ENCODE peak calls at places on chromosomes 16 and 17, in ten cellular contexts. One of them, this sample, is unnamed.

GRCh38 chr17:8226536-8227237 is 16.3 kb upstream of the AURKB start:
- DNase-seq in neural crest cell: peak
- DNase-seq in HS-27A: peak
- DNase-seq in activated CD4-positive, CD25-positive, alpha-beta regulatory T cell: no peak
- DNase-seq in K562: peak
- DNase-seq in lower leg skin: peak
- DNase-seq in ascending aorta: peak
- DNase-seq in effector memory CD8-positive, alpha-beta T cell: no peak
- DNase-seq in activated naive CD8-positive, alpha-beta T cell treated with anti-CD3 and anti-CD28 coated beads, Interleukin-2, amount 10 ng/mL, durations not matched to agents 7 days and 5 days: no peak
- DNase-seq in nucleus accumbens: peak
- DNase-seq in this sample: peak

GRCh38 chr16:16080465-16081065 is 131.1 kb downstream of the ABCC1 start:
- DNase-seq in neural crest cell: no peak
- DNase-seq in HS-27A: no peak
- DNase-seq in activated CD4-positive, CD25-positive, alpha-beta regulatory T cell: no peak
- DNase-seq in K562: no peak
- DNase-seq in lower leg skin: no peak
- DNase-seq in ascending aorta: no peak
- DNase-seq in effector memory CD8-positive, alpha-beta T cell: no peak
- DNase-seq in activated naive CD8-positive, alpha-beta T cell treated with anti-CD3 and anti-CD28 coated beads, Interleukin-2, amount 10 ng/mL, durations not matched to agents 7 days and 5 days: no peak
- DNase-seq in nucleus accumbens: no peak
- DNase-seq in this sample: no peak

GRCh38 chr17:16872351-16872751 is 99.6 kb downstream of the TNFRSF13B start:
- DNase-seq in neural crest cell: no peak
- DNase-seq in HS-27A: no peak
- DNase-seq in activated CD4-positive, CD25-positive, alpha-beta regulatory T cell: no peak
- DNase-seq in K562: no peak
- DNase-seq in lower leg skin: no peak
- DNase-seq in ascending aorta: no peak
- DNase-seq in effector memory CD8-positive, alpha-beta T cell: no peak
- DNase-seq in activated naive CD8-positive, alpha-beta T cell treated with anti-CD3 and anti-CD28 coated beads, Interleukin-2, amount 10 ng/mL, durations not matched to agents 7 days and 5 days: no peak
- DNase-seq in nucleus accumbens: no peak
- DNase-seq in this sample: no peak

GRCh38 chr16:66427871-66428681 is 981 bp downstream of the BEAN1 start:
- DNase-seq in neural crest cell: peak
- DNase-seq in HS-27A: no peak
- DNase-seq in activated CD4-positive, CD25-positive, alpha-beta regulatory T cell: no peak
- DNase-seq in K562: no peak
- DNase-seq in lower leg skin: peak
- DNase-seq in ascending aorta: no peak
- DNase-seq in effector memory CD8-positive, alpha-beta T cell: no peak
- DNase-seq in activated naive CD8-positive, alpha-beta T cell treated with anti-CD3 and anti-CD28 coated beads, Interleukin-2, amount 10 ng/mL, durations not matched to agents 7 days and 5 days: no peak
- DNase-seq in nucleus accumbens: no peak
- DNase-seq in this sample: no peak

GRCh38 chr17:77327566-77328463 is 187.0 kb downstream of the SEC14L1 start:
- DNase-seq in neural crest cell: no peak
- DNase-seq in HS-27A: no peak
- DNase-seq in activated CD4-positive, CD25-positive, alpha-beta regulatory T cell: no peak
- DNase-seq in K562: no peak
- DNase-seq in lower leg skin: peak
- DNase-seq in ascending aorta: no peak
- DNase-seq in effector memory CD8-positive, alpha-beta T cell: no peak
- DNase-seq in activated naive CD8-positive, alpha-beta T cell treated with anti-CD3 and anti-CD28 coated beads, Interleukin-2, amount 10 ng/mL, durations not matched to agents 7 days and 5 days: peak
- DNase-seq in nucleus accumbens: no peak
- DNase-seq in this sample: no peak

GRCh38 chr17:61279476-61280145 is 120.0 kb upstream of the TBX2 start:
- DNase-seq in neural crest cell: no peak
- DNase-seq in HS-27A: no peak
- DNase-seq in activated CD4-positive, CD25-positive, alpha-beta regulatory T cell: no peak
- DNase-seq in K562: no peak
- DNase-seq in lower leg skin: no peak
- DNase-seq in ascending aorta: no peak
- DNase-seq in effector memory CD8-positive, alpha-beta T cell: no peak
- DNase-seq in activated naive CD8-positive, alpha-beta T cell treated with anti-CD3 and anti-CD28 coated beads, Interleukin-2, amount 10 ng/mL, durations not matched to agents 7 days and 5 days: no peak
- DNase-seq in nucleus accumbens: no peak
- DNase-seq in this sample: no peak

GRCh38 chr17:383771-384621 is 31.4 kb upstream of the RPH3AL start:
- DNase-seq in neural crest cell: no peak
- DNase-seq in HS-27A: no peak
- DNase-seq in activated CD4-positive, CD25-positive, alpha-beta regulatory T cell: no peak
- DNase-seq in K562: no peak
- DNase-seq in lower leg skin: no peak
- DNase-seq in ascending aorta: no peak
- DNase-seq in effector memory CD8-positive, alpha-beta T cell: no peak
- DNase-seq in activated naive CD8-positive, alpha-beta T cell treated with anti-CD3 and anti-CD28 coated beads, Interleukin-2, amount 10 ng/mL, durations not matched to agents 7 days and 5 days: no peak
- DNase-seq in nucleus accumbens: no peak
- DNase-seq in this sample: no peak

GRCh38 chr17:6070895-6071511 is 824 bp downstream of the WSCD1 start:
- DNase-seq in neural crest cell: peak
- DNase-seq in HS-27A: no peak
- DNase-seq in activated CD4-positive, CD25-positive, alpha-beta regulatory T cell: no peak
- DNase-seq in K562: no peak
- DNase-seq in lower leg skin: no peak
- DNase-seq in ascending aorta: no peak
- DNase-seq in effector memory CD8-positive, alpha-beta T cell: no peak
- DNase-seq in activated naive CD8-positive, alpha-beta T cell treated with anti-CD3 and anti-CD28 coated beads, Interleukin-2, amount 10 ng/mL, durations not matched to agents 7 days and 5 days: no peak
- DNase-seq in nucleus accumbens: peak
- DNase-seq in this sample: peak

GRCh38 chr16:54061454-54061853 is 225.1 kb downstream of the IRX3 start:
- DNase-seq in neural crest cell: no peak
- DNase-seq in HS-27A: no peak
- DNase-seq in activated CD4-positive, CD25-positive, alpha-beta regulatory T cell: no peak
- DNase-seq in K562: no peak
- DNase-seq in lower leg skin: no peak
- DNase-seq in ascending aorta: no peak
- DNase-seq in effector memory CD8-positive, alpha-beta T cell: no peak
- DNase-seq in activated naive CD8-positive, alpha-beta T cell treated with anti-CD3 and anti-CD28 coated beads, Interleukin-2, amount 10 ng/mL, durations not matched to agents 7 days and 5 days: no peak
- DNase-seq in nucleus accumbens: no peak
- DNase-seq in this sample: no peak

GRCh38 chr16:9846362-9847099 is 335.7 kb downstream of the GRIN2A start:
- DNase-seq in neural crest cell: no peak
- DNase-seq in HS-27A: no peak
- DNase-seq in activated CD4-positive, CD25-positive, alpha-beta regulatory T cell: no peak
- DNase-seq in K562: no peak
- DNase-seq in lower leg skin: no peak
- DNase-seq in ascending aorta: no peak
- DNase-seq in effector memory CD8-positive, alpha-beta T cell: no peak
- DNase-seq in activated naive CD8-positive, alpha-beta T cell treated with anti-CD3 and anti-CD28 coated beads, Interleukin-2, amount 10 ng/mL, durations not matched to agents 7 days and 5 days: no peak
- DNase-seq in nucleus accumbens: no peak
- DNase-seq in this sample: no peak

GRCh38 chr16:66918803-66919568 is at the start of gene CDH16:
- DNase-seq in neural crest cell: no peak
- DNase-seq in HS-27A: no peak
- DNase-seq in activated CD4-positive, CD25-positive, alpha-beta regulatory T cell: no peak
- DNase-seq in K562: no peak
- DNase-seq in lower leg skin: no peak
- DNase-seq in ascending aorta: no peak
- DNase-seq in effector memory CD8-positive, alpha-beta T cell: no peak
- DNase-seq in activated naive CD8-positive, alpha-beta T cell treated with anti-CD3 and anti-CD28 coated beads, Interleukin-2, amount 10 ng/mL, durations not matched to agents 7 days and 5 days: no peak
- DNase-seq in nucleus accumbens: no peak
- DNase-seq in this sample: no peak

GRCh38 chr16:57538235-57538711 is 1.9 kb upstream of the CCDC102A start:
- DNase-seq in neural crest cell: no peak
- DNase-seq in HS-27A: no peak
- DNase-seq in activated CD4-positive, CD25-positive, alpha-beta regulatory T cell: no peak
- DNase-seq in K562: no peak
- DNase-seq in lower leg skin: peak
- DNase-seq in ascending aorta: no peak
- DNase-seq in effector memory CD8-positive, alpha-beta T cell: no peak
- DNase-seq in activated naive CD8-positive, alpha-beta T cell treated with anti-CD3 and anti-CD28 coated beads, Interleukin-2, amount 10 ng/mL, durations not matched to agents 7 days and 5 days: no peak
- DNase-seq in nucleus accumbens: no peak
- DNase-seq in this sample: no peak

GRCh38 chr17:2798679-2799078 is 2.4 kb downstream of the RAP1GAP2 start:
- DNase-seq in neural crest cell: no peak
- DNase-seq in HS-27A: no peak
- DNase-seq in activated CD4-positive, CD25-positive, alpha-beta regulatory T cell: no peak
- DNase-seq in K562: peak
- DNase-seq in lower leg skin: no peak
- DNase-seq in ascending aorta: no peak
- DNase-seq in effector memory CD8-positive, alpha-beta T cell: no peak
- DNase-seq in activated naive CD8-positive, alpha-beta T cell treated with anti-CD3 and anti-CD28 coated beads, Interleukin-2, amount 10 ng/mL, durations not matched to agents 7 days and 5 days: no peak
- DNase-seq in nucleus accumbens: no peak
- DNase-seq in this sample: no peak

GRCh38 chr17:81193051-81193410 is 27.0 kb upstream of the AATK start:
- DNase-seq in neural crest cell: no peak
- DNase-seq in HS-27A: no peak
- DNase-seq in activated CD4-positive, CD25-positive, alpha-beta regulatory T cell: no peak
- DNase-seq in K562: no peak
- DNase-seq in lower leg skin: no peak
- DNase-seq in ascending aorta: no peak
- DNase-seq in effector memory CD8-positive, alpha-beta T cell: no peak
- DNase-seq in activated naive CD8-positive, alpha-beta T cell treated with anti-CD3 and anti-CD28 coated beads, Interleukin-2, amount 10 ng/mL, durations not matched to agents 7 days and 5 days: no peak
- DNase-seq in nucleus accumbens: no peak
- DNase-seq in this sample: no peak

This sample was measured in dermis blood vessel endothelial cell.